ENCODE peak calls at places on chromosomes 4 and X, in nine cellular contexts. One of them, this sample, is unnamed. For H3K27me3, the result is how much of the 10 kb centered on the place peaks cover.

GRCh38 chr4:126097155-126097554 is 782.4 kb downstream of the FAT4 start:
- DNase-seq in endodermal cell: no peak
- DNase-seq in GM23248: no peak
- DNase-seq in SK-N-SH: no peak
- DNase-seq in neural progenitor cell: no peak
- DNase-seq in IMR-90: no peak
- DNase-seq in PC-3: no peak
- DNase-seq in NT2/D1: no peak
- DNase-seq in neuronal stem cell: no peak
- DNase-seq in this sample: no peak

GRCh38 chr4:41550308-41550707 is 12.4 kb downstream of the LIMCH1 start:
- DNase-seq in GM23248: no peak
- DNase-seq in neural progenitor cell: no peak
- DNase-seq in PC-3: peak
- DNase-seq in NT2/D1: no peak
- DNase-seq in IMR-90: no peak
- DNase-seq in neuronal stem cell: no peak
- DNase-seq in SK-N-SH: no peak
- DNase-seq in endodermal cell: no peak
- DNase-seq in this sample: no peak

GRCh38 chr4:13733817-13734216 is 106.3 kb upstream of the BOD1L1 start:
- DNase-seq in PC-3: no peak
- DNase-seq in NT2/D1: no peak
- DNase-seq in IMR-90: no peak
- DNase-seq in neuronal stem cell: no peak
- DNase-seq in SK-N-SH: peak
- DNase-seq in neural progenitor cell: no peak
- DNase-seq in endodermal cell: no peak
- DNase-seq in GM23248: no peak
- DNase-seq in this sample: no peak

GRCh38 chr4:121785479-121785878 is 15.6 kb upstream of the EXOSC9 start:
- DNase-seq in GM23248: peak
- DNase-seq in neuronal stem cell: no peak
- DNase-seq in endodermal cell: no peak
- DNase-seq in neural progenitor cell: no peak
- DNase-seq in SK-N-SH: no peak
- DNase-seq in PC-3: peak
- DNase-seq in IMR-90: no peak
- DNase-seq in NT2/D1: no peak
- DNase-seq in this sample: peak

GRCh38 chr4:4480685-4481393 is 61.0 kb downstream of the STX18 start:
- DNase-seq in neural progenitor cell: peak
- DNase-seq in endodermal cell: no peak
- DNase-seq in PC-3: no peak
- DNase-seq in GM23248: peak
- DNase-seq in IMR-90: peak
- DNase-seq in neuronal stem cell: no peak
- DNase-seq in NT2/D1: no peak
- DNase-seq in SK-N-SH: peak
- DNase-seq in this sample: peak

GRCh38 chrX:50799531-50799961 is 14.4 kb downstream of the SHROOM4 start:
- DNase-seq in neural progenitor cell: no peak
- DNase-seq in PC-3: no peak
- DNase-seq in GM23248: peak
- DNase-seq in NT2/D1: no peak
- DNase-seq in neuronal stem cell: no peak
- DNase-seq in endodermal cell: no peak
- DNase-seq in IMR-90: peak
- DNase-seq in SK-N-SH: no peak
- DNase-seq in this sample: peak

GRCh38 chr4:6393066-6393465 is 79.3 kb downstream of the PPP2R2C start:
- DNase-seq in PC-3: no peak
- DNase-seq in endodermal cell: no peak
- DNase-seq in neuronal stem cell: no peak
- DNase-seq in neural progenitor cell: no peak
- DNase-seq in IMR-90: no peak
- DNase-seq in GM23248: no peak
- DNase-seq in NT2/D1: no peak
- DNase-seq in SK-N-SH: no peak
- DNase-seq in this sample: no peak

GRCh38 chrX:118530537-118530936 is 34.9 kb downstream of the DOCK11 start:
- DNase-seq in NT2/D1: no peak
- DNase-seq in PC-3: no peak
- DNase-seq in SK-N-SH: no peak
- DNase-seq in endodermal cell: no peak
- DNase-seq in IMR-90: peak
- DNase-seq in neuronal stem cell: no peak
- DNase-seq in GM23248: peak
- DNase-seq in neural progenitor cell: no peak
- DNase-seq in this sample: peak

GRCh38 chrX:19805054-19805690 is 82.2 kb downstream of the SH3KBP1 start:
- DNase-seq in endodermal cell: no peak
- DNase-seq in GM23248: peak
- DNase-seq in PC-3: no peak
- DNase-seq in NT2/D1: no peak
- DNase-seq in IMR-90: no peak
- DNase-seq in neuronal stem cell: no peak
- DNase-seq in SK-N-SH: no peak
- DNase-seq in neural progenitor cell: no peak
- DNase-seq in this sample: peak

GRCh38 chrX:107567370-107567769 is 60.9 kb upstream of the PRPS1 start:
- DNase-seq in IMR-90: no peak
- DNase-seq in neural progenitor cell: no peak
- DNase-seq in NT2/D1: no peak
- DNase-seq in GM23248: no peak
- DNase-seq in PC-3: no peak
- DNase-seq in SK-N-SH: no peak
- DNase-seq in endodermal cell: no peak
- DNase-seq in neuronal stem cell: no peak
- DNase-seq in this sample: no peak

GRCh38 chrX:107563851-107564250 is 64.5 kb upstream of the PRPS1 start:
- DNase-seq in GM23248: no peak
- DNase-seq in neural progenitor cell: no peak
- DNase-seq in PC-3: no peak
- DNase-seq in endodermal cell: peak
- DNase-seq in NT2/D1: no peak
- DNase-seq in neuronal stem cell: no peak
- DNase-seq in IMR-90: no peak
- DNase-seq in SK-N-SH: no peak
- DNase-seq in this sample: no peak

GRCh38 chrX:107565916-107566602 is 62.3 kb upstream of the PRPS1 start:
- DNase-seq in IMR-90: peak
- DNase-seq in neuronal stem cell: peak
- DNase-seq in SK-N-SH: peak
- DNase-seq in PC-3: peak
- DNase-seq in endodermal cell: peak
- DNase-seq in GM23248: peak
- DNase-seq in NT2/D1: no peak
- DNase-seq in neural progenitor cell: peak
- DNase-seq in this sample: no peak

GRCh38 chrX:107565005-107565404 is 63.3 kb upstream of the PRPS1 start:
- DNase-seq in NT2/D1: no peak
- DNase-seq in PC-3: no peak
- DNase-seq in neural progenitor cell: no peak
- DNase-seq in GM23248: peak
- DNase-seq in SK-N-SH: no peak
- DNase-seq in endodermal cell: no peak
- DNase-seq in neuronal stem cell: no peak
- DNase-seq in IMR-90: no peak
- DNase-seq in this sample: no peak

DNA sequence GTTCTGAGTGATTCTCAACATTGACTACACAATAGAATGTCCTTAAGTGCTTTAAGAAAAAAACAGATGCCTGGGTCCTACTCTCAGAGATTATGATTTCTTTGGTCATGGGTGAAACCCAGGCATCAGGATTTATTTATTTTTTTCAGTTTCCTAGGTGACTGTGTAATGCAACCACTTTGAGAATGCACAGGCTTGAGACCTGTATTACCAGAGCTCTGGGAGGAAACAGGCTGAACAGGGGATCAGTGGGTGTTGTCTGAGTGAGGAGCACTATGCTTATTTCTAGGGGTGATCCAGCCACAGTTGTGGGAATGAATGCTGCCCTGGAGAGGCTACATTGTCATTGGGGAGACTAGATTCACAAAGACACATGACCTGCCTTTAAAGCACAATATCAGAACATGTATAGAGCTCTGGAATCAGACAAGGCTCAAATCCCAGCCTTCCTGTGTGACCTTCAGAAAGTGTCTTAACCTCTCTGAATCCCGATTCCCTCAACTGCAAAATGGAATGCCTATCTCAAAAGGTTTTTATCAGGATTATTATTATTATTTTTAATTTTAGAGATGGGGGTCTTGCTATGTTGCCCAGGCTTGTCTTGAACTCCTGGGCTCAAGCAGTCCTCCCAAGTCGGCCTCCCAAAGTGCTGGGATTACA is 61.6 kb upstream of the PRPS1 start:
- DNase-seq in endodermal cell: no peak
- DNase-seq in PC-3: no peak
- DNase-seq in NT2/D1: no peak
- DNase-seq in IMR-90: peak
- DNase-seq in neural progenitor cell: no peak
- DNase-seq in neuronal stem cell: no peak
- DNase-seq in GM23248: peak
- DNase-seq in SK-N-SH: no peak
- DNase-seq in this sample: no peak
- H3K27me3 ChIP-seq in endodermal cell: under half
- H3K27me3 ChIP-seq in PC-3: under half
- H3K27me3 ChIP-seq in NT2/D1: under half
- H3K27me3 ChIP-seq in IMR-90: under half
- H3K27me3 ChIP-seq in neural progenitor cell: under half
- H3K27me3 ChIP-seq in neuronal stem cell: under half
- H3K27me3 ChIP-seq in GM23248: under half
- H3K27me3 ChIP-seq in SK-N-SH: under half
- H3K27me3 ChIP-seq in this sample: under half

GRCh38 chr4:54227261-54228063 is 1.6 kb upstream of the PDGFRA start:
- DNase-seq in GM23248: peak
- DNase-seq in SK-N-SH: peak
- DNase-seq in neuronal stem cell: peak
- DNase-seq in NT2/D1: no peak
- DNase-seq in neural progenitor cell: peak
- DNase-seq in endodermal cell: peak
- DNase-seq in IMR-90: peak
- DNase-seq in PC-3: peak
- DNase-seq in this sample: peak

GRCh38 chr4:54226399-54227260 is 2.5 kb upstream of the PDGFRA start:
- DNase-seq in IMR-90: peak
- DNase-seq in neuronal stem cell: peak
- DNase-seq in SK-N-SH: no peak
- DNase-seq in PC-3: no peak
- DNase-seq in NT2/D1: no peak
- DNase-seq in endodermal cell: peak
- DNase-seq in neural progenitor cell: peak
- DNase-seq in GM23248: peak
- DNase-seq in this sample: peak

GRCh38 chr4:54225671-54226398 is 3.3 kb upstream of the PDGFRA start:
- DNase-seq in IMR-90: no peak
- DNase-seq in neural progenitor cell: peak
- DNase-seq in neuronal stem cell: peak
- DNase-seq in endodermal cell: peak
- DNase-seq in NT2/D1: no peak
- DNase-seq in PC-3: peak
- DNase-seq in GM23248: peak
- DNase-seq in SK-N-SH: no peak
- DNase-seq in this sample: peak

GRCh38 chr4:54228064-54228527 is 997 bp upstream of the PDGFRA start:
- DNase-seq in GM23248: peak
- DNase-seq in IMR-90: peak
- DNase-seq in neural progenitor cell: peak
- DNase-seq in endodermal cell: peak
- DNase-seq in NT2/D1: peak
- DNase-seq in neuronal stem cell: peak
- DNase-seq in SK-N-SH: peak
- DNase-seq in PC-3: peak
- DNase-seq in this sample: peak

GRCh38 chr4:54224960-54225670 is 4.0 kb upstream of the PDGFRA start:
- DNase-seq in GM23248: no peak
- DNase-seq in endodermal cell: peak
- DNase-seq in PC-3: no peak
- DNase-seq in neuronal stem cell: peak
- DNase-seq in SK-N-SH: peak
- DNase-seq in neural progenitor cell: peak
- DNase-seq in IMR-90: no peak
- DNase-seq in NT2/D1: no peak
- DNase-seq in this sample: no peak
- H3K9ac ChIP-seq in GM23248: peak
- H3K9ac ChIP-seq in endodermal cell: no peak
- H3K9ac ChIP-seq in PC-3: no peak
- H3K9ac ChIP-seq in neuronal stem cell: no peak
- H3K9ac ChIP-seq in SK-N-SH: no peak
- H3K9ac ChIP-seq in neural progenitor cell: no peak
- H3K9ac ChIP-seq in IMR-90: peak
- H3K9ac ChIP-seq in NT2/D1: peak
- H3K9ac ChIP-seq in this sample: peak

DNA sequence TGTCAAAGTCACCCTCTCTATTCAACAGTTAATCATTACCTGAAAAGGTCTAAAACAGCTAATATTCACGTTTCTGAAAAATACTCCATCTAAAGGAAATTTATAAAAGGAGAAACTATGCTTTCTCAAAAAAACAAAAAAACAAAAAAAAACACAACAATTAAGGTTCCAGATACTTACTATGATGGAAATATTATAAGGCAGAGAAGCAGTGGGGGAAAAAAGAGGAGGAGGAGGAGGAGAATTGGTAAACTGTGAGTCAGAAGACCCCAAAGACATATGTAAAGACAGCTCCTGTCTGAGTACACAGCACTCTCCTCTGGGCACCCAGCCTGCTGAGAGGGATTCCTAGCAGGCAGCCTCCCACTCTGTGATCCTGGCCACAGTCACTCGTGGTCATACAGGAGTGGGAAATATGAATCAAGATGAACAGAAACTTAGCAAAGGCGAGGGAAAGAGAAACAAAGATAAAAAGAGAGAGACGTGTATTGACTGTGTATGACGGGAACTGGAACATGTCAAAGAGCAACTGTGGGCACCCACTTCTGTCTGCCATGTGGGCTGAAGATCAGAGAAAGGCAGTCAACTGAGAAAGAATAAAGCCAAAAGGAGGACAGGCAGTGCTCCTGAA is 12.5 kb downstream of the KLHL15 start:
- DNase-seq in PC-3: no peak
- DNase-seq in NT2/D1: no peak
- DNase-seq in IMR-90: peak
- DNase-seq in SK-N-SH: no peak
- DNase-seq in neural progenitor cell: no peak
- DNase-seq in GM23248: peak
- DNase-seq in endodermal cell: no peak
- DNase-seq in neuronal stem cell: no peak
- DNase-seq in this sample: no peak
- H3K4me3 ChIP-seq in PC-3: no peak
- H3K4me3 ChIP-seq in NT2/D1: no peak
- H3K4me3 ChIP-seq in IMR-90: no peak
- H3K4me3 ChIP-seq in SK-N-SH: no peak
- H3K4me3 ChIP-seq in neural progenitor cell: no peak
- H3K4me3 ChIP-seq in GM23248: no peak
- H3K4me3 ChIP-seq in endodermal cell: no peak
- H3K4me3 ChIP-seq in neuronal stem cell: no peak
- H3K4me3 ChIP-seq in this sample: no peak

DNA sequence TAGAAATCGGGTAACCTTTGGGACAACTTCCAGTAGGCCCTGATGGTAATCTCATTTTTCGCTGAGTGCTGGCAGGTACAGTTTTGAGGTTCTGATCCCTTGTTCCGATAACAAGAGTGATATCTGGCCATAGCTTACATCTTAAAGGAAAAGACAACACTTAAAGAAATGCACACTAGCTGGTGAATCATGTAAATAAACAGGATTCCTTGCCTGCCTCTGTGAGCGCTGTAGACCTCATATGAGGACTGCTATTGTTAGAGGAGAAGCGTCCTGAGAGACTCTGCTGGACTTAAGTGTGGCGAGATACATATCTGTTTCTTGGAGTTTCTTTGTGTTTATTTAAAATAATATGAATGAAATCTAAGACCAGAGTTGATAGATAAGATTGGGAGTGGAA is 149.3 kb upstream of the SLC4A4 start:
- DNase-seq in neuronal stem cell: no peak
- DNase-seq in neural progenitor cell: no peak
- DNase-seq in NT2/D1: no peak
- DNase-seq in SK-N-SH: no peak
- DNase-seq in endodermal cell: no peak
- DNase-seq in PC-3: peak
- DNase-seq in IMR-90: peak
- DNase-seq in GM23248: peak
- DNase-seq in this sample: peak
- H3K27me3 ChIP-seq in neuronal stem cell: under half
- H3K27me3 ChIP-seq in neural progenitor cell: half or more
- H3K27me3 ChIP-seq in NT2/D1: under half
- H3K27me3 ChIP-seq in SK-N-SH: half or more
- H3K27me3 ChIP-seq in endodermal cell: half or more
- H3K27me3 ChIP-seq in PC-3: under half
- H3K27me3 ChIP-seq in IMR-90: under half
- H3K27me3 ChIP-seq in GM23248: under half
- H3K27me3 ChIP-seq in this sample: under half